ENCODE peak calls at places on chromosomes 12 and 14, in eight cellular contexts. A is uterus; Q is 8988T; V is upper lobe of right lung; F is cardiac septum; K is kidney epithelial cell; R is activated CD4-positive, alpha-beta T cell treated with anti-CD3 and anti-CD28 coated beads, Interleukin-2, amount 50 U/mL, for 48 hours; P is midbrain. M is an unnamed sample.

GRCh38 chr12:5222011-5222461 is 178.4 kb downstream of the KCNA5 start:
- DNase-seq in A (no peak), Q (no peak), V (no peak), F (no peak), K (no peak), R (no peak), P (no peak), M (no peak)

GRCh38 chr12:51077930-51078329 is 5.5 kb downstream of the CSRNP2 start:
- DNase-seq in A (no peak), Q (no peak), V (no peak), F (no peak), K (no peak), R (no peak), P (peak; percentile 60), M (no peak)

GRCh38 chr12:12837025-12837872 is 24.1 kb downstream of the DDX47 start:
- DNase-seq in A (peak; percentile 55), Q (no peak), V (no peak), F (no peak), K (no peak), R (peak; percentile 66), P (no peak), M (no peak)

GRCh38 chr12:127296591-127296990 is 970.4 kb upstream of the TMEM132C start:
- DNase-seq in A (no peak), Q (no peak), V (no peak), F (no peak), K (no peak), R (no peak), P (no peak), M (no peak)

GRCh38 chr14:101506211-101506920 is 54.9 kb upstream of the DIO3 start:
- DNase-seq in A (peak; percentile 12), Q (no peak), V (peak; percentile 51), F (peak; percentile 66), K (no peak), R (no peak), P (no peak), M (peak; percentile 68)

GRCh38 chr14:94614802-94615201 is 2.6 kb downstream of the SERPINA3 start:
- DNase-seq in A (no peak), Q (no peak), V (no peak), F (peak; percentile 31), K (no peak), R (no peak), P (no peak), M (peak; percentile 24)

GRCh38 chr14:88258026-88258425 is 65.0 kb downstream of the KCNK10 start:
- DNase-seq in A (no peak), Q (no peak), V (no peak), F (no peak), K (no peak), R (no peak), P (no peak), M (no peak)

GRCh38 chr12:42332301-42332894 is 6.4 kb downstream of the PPHLN1 start:
- DNase-seq in A (peak; percentile 28), Q (peak; percentile 21), V (no peak), F (no peak), K (no peak), R (peak; percentile 15), P (peak; percentile 73), M (no peak)

GRCh38 chr12:93441617-93442410 is at the start of gene UBE2N:
- DNase-seq in A (peak; percentile 94), Q (peak; percentile 72), V (peak; percentile 99), F (peak; percentile 97), K (peak; percentile 69), R (peak; percentile 96), P (peak; percentile 97), M (peak; percentile 98)

GRCh38 chr12:48110691-48111315 is 4.9 kb upstream of the SENP1 start:
- DNase-seq in A (no peak), Q (no peak), V (no peak), F (no peak), K (no peak), R (no peak), P (no peak), M (no peak)

GRCh38 chr14:55846852-55847471 is 267.0 kb downstream of the KTN1 start:
- DNase-seq in A (peak; percentile 17), Q (no peak), V (no peak), F (no peak), K (peak; percentile 23), R (no peak), P (peak; percentile 1), M (peak; percentile 83)

GRCh38 chr12:55188974-55189556 is 31.8 kb upstream of the OR10A7 start:
- DNase-seq in A (no peak), Q (no peak), V (no peak), F (no peak), K (peak; percentile 12), R (peak; percentile 24), P (peak; percentile 77), M (no peak)

GRCh38 chr14:28382460-28383220 is 383.9 kb upstream of the FOXG1 start:
- DNase-seq in A (no peak), Q (no peak), V (no peak), F (no peak), K (peak; percentile 77), R (no peak), P (no peak), M (no peak)

GRCh38 chr14:95533391-95533821 is 1.4 kb upstream of the GLRX5 start:
- DNase-seq in A (no peak), Q (no peak), V (no peak), F (no peak), K (no peak), R (peak; percentile 28), P (no peak), M (no peak)

GRCh38 chr12:98402081-98402480 is 113.3 kb upstream of the TMPO start:
- DNase-seq in A (no peak), Q (no peak), V (no peak), F (no peak), K (peak; percentile 42), R (no peak), P (no peak), M (no peak)